ENCODE peak calls at places on chromosomes 1 and 21, in nine cellular contexts. L, S, H, P, B, R, W, E and T are unnamed samples.

GRCh38 chr1:208851376-208851775 is 607.2 kb upstream of the PLXNA2 start:
- DNase-seq in S (no peak), H (no peak), B (no peak), W (no peak), P (no peak), L (no peak), R (no peak), E (no peak), T (no peak)

GRCh38 chr1:31155216-31155806 is 84.4 kb downstream of the NKAIN1 start:
- DNase-seq in E (peak), H (peak), S (peak), P (peak), B (peak), W (peak), L (peak), R (peak), T (peak)

GRCh38 chr1:113391643-113392271 is 1.4 kb downstream of the MAGI3 start:
- DNase-seq in B (no peak), P (peak), H (peak), E (peak), W (no peak), R (no peak), S (no peak), L (no peak), T (no peak)

GRCh38 chr1:205576011-205576410 is 55.8 kb downstream of the ELK4 start:
- DNase-seq in W (no peak), B (no peak), E (peak), H (no peak), P (no peak), S (no peak), R (no peak), L (no peak), T (no peak)

GRCh38 chr21:39060485-39061099 is 122.7 kb downstream of the PSMG1 start:
- DNase-seq in E (no peak), S (no peak), R (no peak), P (no peak), L (no peak), W (no peak), B (no peak), H (no peak), T (no peak)

GRCh38 chr1:43238991-43239469 is 30.8 kb upstream of the TMEM125 start:
- DNase-seq in H (no peak), S (no peak), W (no peak), E (no peak), L (no peak), B (no peak), R (peak), P (no peak), T (no peak)

GRCh38 chr21:34924767-34925425 is 124.2 kb downstream of the RUNX1 start:
- DNase-seq in P (no peak), H (no peak), E (no peak), L (no peak), R (no peak), S (no peak), W (no peak), B (no peak), T (no peak)

GRCh38 chr1:17119076-17119743 is at the start of gene PADI2:
- DNase-seq in H (peak), L (no peak), S (peak), P (peak), B (peak), W (no peak), R (no peak), E (peak), T (no peak)

GRCh38 chr1:171252482-171252881 is 4.2 kb downstream of the FMO1 start:
- DNase-seq in H (peak), L (no peak), R (no peak), P (peak), E (no peak), S (no peak), B (no peak), W (no peak), T (no peak)

GRCh38 chr1:160346953-160347352 is 3.8 kb downstream of the NCSTN start:
- DNase-seq in H (no peak), R (no peak), S (no peak), B (no peak), W (no peak), E (no peak), L (no peak), P (no peak), T (no peak)

GRCh38 chr1:158716335-158716734 is 4.2 kb downstream of the OR6K3 start:
- DNase-seq in H (no peak), R (no peak), E (no peak), B (no peak), P (no peak), S (no peak), L (no peak), W (no peak), T (no peak)

GRCh38 chr1:167491586-167492408 is 26.5 kb downstream of the CD247 start:
- DNase-seq in R (no peak), B (no peak), L (no peak), S (no peak), P (peak), H (no peak), E (no peak), W (no peak), T (no peak)

GRCh38 chr1:9366298-9366697 is 73.6 kb downstream of the SPSB1 start:
- DNase-seq in P (no peak), S (no peak), E (no peak), H (no peak), L (no peak), R (no peak), B (no peak), W (no peak), T (no peak)

GRCh38 chr1:42999308-42999707 is 40.6 kb upstream of the SLC2A1 start:
- DNase-seq in S (peak), B (no peak), W (no peak), E (no peak), P (no peak), H (no peak), L (no peak), R (no peak), T (no peak)